ENCODE peak calls at places on chromosomes 4 and X, in ten cellular contexts. C is iPS-NIHi11; G is activated B cell treated with CpG ODN at 0.5 μM for 24 hours; L is upper lobe of right lung; R is fibroblast of pulmonary artery; Q is naive thymus-derived CD8-positive, alpha-beta T cell; B is GM10248; N is lung; Z is GDM1; A is Ammon's horn. D is an unnamed sample.

GRCh38 chrX:42456301-42456700 is 321.7 kb downstream of the PPP1R2C start:
- DNase-seq in C (no peak), G (no peak), L (peak; percentile 42), R (no peak), Q (no peak), B (no peak), N (no peak), Z (no peak), A (no peak), D (no peak)

GRCh38 chr4:156999175-156999517 is 27.5 kb upstream of the PDGFC start:
- DNase-seq in C (peak; percentile 62), G (no peak), L (no peak), R (peak; percentile 100), Q (no peak), B (no peak), N (peak; percentile 77), Z (no peak), A (no peak), D (peak; percentile 95)

GRCh38 chrX:45851434-45851991 is 650.8 kb upstream of the DIPK2B start:
- DNase-seq in C (peak; percentile 69), G (peak; percentile 14), L (peak; percentile 71), R (no peak), Q (peak; percentile 40), B (peak; percentile 9), N (no peak), Z (peak; percentile 68), A (peak; percentile 7), D (no peak)

GRCh38 chrX:9522756-9523155 is 57.9 kb downstream of the TBL1X start:
- DNase-seq in C (no peak), G (no peak), L (no peak), R (no peak), Q (no peak), B (no peak), N (no peak), Z (no peak), A (no peak), D (no peak)

GRCh38 chrX:138011461-138011860 is 445.5 kb downstream of the ZIC3 start:
- DNase-seq in C (no peak), G (no peak), L (no peak), R (no peak), Q (no peak), B (no peak), N (no peak), Z (no peak), A (no peak), D (no peak)

GRCh38 chr4:22179124-22179874 is 230.7 kb upstream of the KCNIP4 start:
- DNase-seq in C (no peak), G (no peak), L (no peak), R (peak; percentile 90), Q (no peak), B (no peak), N (no peak), Z (no peak), A (peak; percentile 28), D (peak; percentile 57)

GRCh38 chr4:88846232-88846790 is 148.7 kb upstream of the NAP1L5 start:
- DNase-seq in C (no peak), G (no peak), L (no peak), R (peak; percentile 57), Q (no peak), B (no peak), N (no peak), Z (no peak), A (no peak), D (no peak)

GRCh38 chrX:139831689-139832456 is 101.0 kb downstream of the ATP11C start:
- DNase-seq in C (peak; percentile 6), G (no peak), L (no peak), R (peak; percentile 84), Q (no peak), B (no peak), N (no peak), Z (no peak), A (no peak), D (peak; percentile 30)

GRCh38 chr4:98919996-98920395 is 8.9 kb downstream of the EIF4E start:
- DNase-seq in C (no peak), G (no peak), L (no peak), R (peak; percentile 58), Q (no peak), B (no peak), N (no peak), Z (no peak), A (no peak), D (no peak)

GRCh38 chr4:89070041-89070440 is 13.1 kb upstream of the FAM13A start:
- DNase-seq in C (no peak), G (no peak), L (no peak), R (no peak), Q (no peak), B (no peak), N (no peak), Z (no peak), A (no peak), D (no peak)

GRCh38 chrX:74526786-74527185 is 87.6 kb downstream of the RLIM start:
- DNase-seq in C (no peak), G (no peak), L (no peak), R (no peak), Q (no peak), B (no peak), N (no peak), Z (no peak), A (no peak), D (no peak)

GRCh38 chr4:4852591-4853362 is 6.7 kb upstream of the MSX1 start:
- DNase-seq in C (peak; percentile 62), G (no peak), L (peak; percentile 70), R (peak; percentile 68), Q (no peak), B (no peak), N (no peak), Z (no peak), A (no peak), D (no peak)

GRCh38 chr4:151785484-151786157 is 24.8 kb upstream of the GATB start:
- DNase-seq in C (peak; percentile 10), G (no peak), L (no peak), R (no peak), Q (no peak), B (no peak), N (no peak), Z (no peak), A (no peak), D (no peak)

GRCh38 chr4:1747603-1747967 is 26.3 kb downstream of the TACC3 start:
- DNase-seq in C (no peak), G (no peak), L (no peak), R (no peak), Q (no peak), B (no peak), N (no peak), Z (no peak), A (no peak), D (no peak)

GRCh38 chr4:1208970-1209704 is 36.8 kb upstream of the SPON2 start:
- DNase-seq in C (no peak), G (no peak), L (peak; percentile 64), R (peak; percentile 60), Q (no peak), B (no peak), N (no peak), Z (no peak), A (no peak), D (no peak)

GRCh38 chrX:149908308-149908707 is 21.1 kb upstream of the HSFX4 start:
- DNase-seq in C (no peak), G (no peak), L (no peak), R (no peak), Q (no peak), B (no peak), N (no peak), Z (no peak), A (no peak), D (no peak)

GRCh38 chrX:39458779-39459178 is 639.0 kb downstream of the BCOR start:
- DNase-seq in C (no peak), G (no peak), L (no peak), R (no peak), Q (no peak), B (no peak), N (no peak), Z (no peak), A (no peak), D (no peak)

GRCh38 chr4:127250577-127250976 is 382.2 kb upstream of the INTU start:
- DNase-seq in C (no peak), G (no peak), L (no peak), R (no peak), Q (no peak), B (no peak), N (no peak), Z (no peak), A (no peak), D (no peak)

GRCh38 chrX:39889704-39890103 is 208.1 kb downstream of the BCOR start:
- DNase-seq in C (no peak), G (no peak), L (no peak), R (no peak), Q (no peak), B (no peak), N (no peak), Z (no peak), A (no peak), D (no peak)

GRCh38 chrX:48498374-48498809 is 10.4 kb upstream of the PORCN start:
- DNase-seq in C (no peak), G (no peak), L (no peak), R (peak; percentile 49), Q (no peak), B (no peak), N (no peak), Z (no peak), A (peak; percentile 7), D (no peak)

GRCh38 chr4:75490155-75490554 is 24.0 kb downstream of the RCHY1 start:
- DNase-seq in C (no peak), G (no peak), L (no peak), R (peak; percentile 60), Q (no peak), B (no peak), N (no peak), Z (no peak), A (no peak), D (no peak)

GRCh38 chr4:54384563-54384962 is 155.5 kb downstream of the PDGFRA start:
- DNase-seq in C (peak; percentile 29), G (no peak), L (no peak), R (peak; percentile 57), Q (peak; percentile 2), B (no peak), N (no peak), Z (peak; percentile 42), A (peak; percentile 72), D (peak; percentile 7)

GRCh38 chrX:69988955-69989394 is 60.8 kb downstream of the AWAT2 start:
- DNase-seq in C (no peak), G (no peak), L (no peak), R (peak; percentile 73), Q (no peak), B (no peak), N (no peak), Z (no peak), A (no peak), D (peak; percentile 40)

GRCh38 chrX:136768469-136769084 is 12.2 kb downstream of the ARHGEF6 start:
- DNase-seq in C (peak; percentile 17), G (no peak), L (no peak), R (peak; percentile 77), Q (no peak), B (peak; percentile 30), N (peak; percentile 55), Z (peak; percentile 54), A (peak; percentile 39), D (no peak)

GRCh38 chr4:38124961-38125360 is 164.8 kb downstream of the PTTG2 start:
- DNase-seq in C (no peak), G (no peak), L (no peak), R (no peak), Q (no peak), B (no peak), N (no peak), Z (no peak), A (no peak), D (no peak)

GRCh38 chrX:41090568-41091238 is 5.5 kb downstream of the USP9X start:
- DNase-seq in C (no peak), G (no peak), L (no peak), R (no peak), Q (no peak), B (no peak), N (no peak), Z (no peak), A (no peak), D (no peak)

GRCh38 chrX:15242899-15243555 is 26.9 kb downstream of the ASB9 start:
- DNase-seq in C (peak; percentile 24), G (no peak), L (no peak), R (peak; percentile 65), Q (peak; percentile 15), B (peak; percentile 29), N (no peak), Z (no peak), A (peak; percentile 58), D (peak; percentile 7)

GRCh38 chr4:83219344-83219990 is 65.1 kb downstream of the COQ2 start:
- DNase-seq in C (no peak), G (no peak), L (peak; percentile 67), R (no peak), Q (peak; percentile 7), B (peak; percentile 28), N (no peak), Z (no peak), A (no peak), D (no peak)